ENCODE peak calls at places on chromosomes 3 and 15, in five cellular contexts. One of them, this sample, is unnamed.

GRCh38 chr3:61315874-61316273 is 64.6 kb upstream of the FHIT start:
- DNase-seq in K562: no peak
- DNase-seq in A549: no peak
- DNase-seq in HepG2: peak
- DNase-seq in HCT116: no peak
- DNase-seq in this sample: no peak

GRCh38 chr15:97729270-97729669 is 231.2 kb upstream of the ARRDC4 start:
- DNase-seq in HCT116: no peak
- DNase-seq in HepG2: no peak
- DNase-seq in A549: no peak
- DNase-seq in K562: no peak
- DNase-seq in this sample: no peak

GRCh38 chr3:105351821-105352220 is 14.9 kb upstream of the ALCAM start:
- DNase-seq in HepG2: no peak
- DNase-seq in A549: no peak
- DNase-seq in K562: no peak
- DNase-seq in HCT116: no peak
- DNase-seq in this sample: peak

GRCh38 chr3:98994128-98994762 is 92.8 kb upstream of the DCBLD2 start:
- DNase-seq in A549: no peak
- DNase-seq in HCT116: peak
- DNase-seq in K562: peak
- DNase-seq in HepG2: peak
- DNase-seq in this sample: peak

GRCh38 chr15:54101664-54102270 is 123.5 kb downstream of the UNC13C start:
- DNase-seq in A549: no peak
- DNase-seq in K562: no peak
- DNase-seq in HepG2: no peak
- DNase-seq in HCT116: no peak
- DNase-seq in this sample: peak

GRCh38 chr15:92808611-92809063 is 91.5 kb upstream of the CHD2 start:
- DNase-seq in A549: no peak
- DNase-seq in HCT116: no peak
- DNase-seq in HepG2: no peak
- DNase-seq in K562: peak
- DNase-seq in this sample: peak

GRCh38 chr3:48492461-48493202 is 11.3 kb downstream of the SHISA5 start:
- DNase-seq in A549: no peak
- DNase-seq in K562: no peak
- DNase-seq in HCT116: no peak
- DNase-seq in HepG2: no peak
- DNase-seq in this sample: no peak

GRCh38 chr3:177832862-177833261 is 635.6 kb upstream of the TBL1XR1 start:
- DNase-seq in HepG2: no peak
- DNase-seq in HCT116: no peak
- DNase-seq in A549: no peak
- DNase-seq in K562: no peak
- DNase-seq in this sample: no peak

GRCh38 chr3:22284559-22284958 is 533.5 kb upstream of the ZNF385D start:
- DNase-seq in K562: no peak
- DNase-seq in A549: no peak
- DNase-seq in HepG2: no peak
- DNase-seq in HCT116: no peak
- DNase-seq in this sample: peak

GRCh38 chr15:59976480-59976879 is 27.6 kb upstream of the FOXB1 start:
- DNase-seq in HepG2: no peak
- DNase-seq in HCT116: no peak
- DNase-seq in A549: no peak
- DNase-seq in K562: no peak
- DNase-seq in this sample: no peak

GRCh38 chr15:74780983-74781672 is 752 bp upstream of the CSK start:
- DNase-seq in K562: no peak
- DNase-seq in A549: no peak
- DNase-seq in HCT116: no peak
- DNase-seq in HepG2: no peak
- DNase-seq in this sample: peak

GRCh38 chr3:195865752-195866151 is 42.6 kb downstream of the TNK2 start:
- DNase-seq in K562: no peak
- DNase-seq in A549: no peak
- DNase-seq in HCT116: no peak
- DNase-seq in HepG2: no peak
- DNase-seq in this sample: no peak

GRCh38 chr3:71680588-71680987 is 44.6 kb downstream of the EIF4E3 start:
- DNase-seq in A549: no peak
- DNase-seq in HepG2: no peak
- DNase-seq in HCT116: no peak
- DNase-seq in K562: no peak
- DNase-seq in this sample: peak

GRCh38 chr15:99438691-99439523 is 126.9 kb upstream of the MEF2A start:
- DNase-seq in K562: no peak
- DNase-seq in HCT116: no peak
- DNase-seq in HepG2: no peak
- DNase-seq in A549: no peak
- DNase-seq in this sample: no peak

GRCh38 chr3:119302697-119303630 is 8.8 kb downstream of the ARHGAP31 start:
- DNase-seq in HCT116: no peak
- DNase-seq in K562: no peak
- DNase-seq in A549: no peak
- DNase-seq in HepG2: no peak
- DNase-seq in this sample: no peak

GRCh38 chr15:91891788-91892187 is 38.3 kb downstream of the SLCO3A1 start:
- DNase-seq in K562: no peak
- DNase-seq in HCT116: no peak
- DNase-seq in HepG2: no peak
- DNase-seq in A549: no peak
- DNase-seq in this sample: no peak

GRCh38 chr3:82891028-82891427 is 1129.6 kb upstream of the GBE1 start:
- DNase-seq in HepG2: no peak
- DNase-seq in A549: no peak
- DNase-seq in K562: no peak
- DNase-seq in HCT116: no peak
- DNase-seq in this sample: no peak

GRCh38 chr3:147872568-147872967 is 463.4 kb downstream of the ZIC1 start:
- DNase-seq in HepG2: no peak
- DNase-seq in K562: no peak
- DNase-seq in A549: no peak
- DNase-seq in HCT116: no peak
- DNase-seq in this sample: no peak

GRCh38 chr3:23376516-23377248 is 173.6 kb downstream of the UBE2E2 start:
- DNase-seq in A549: no peak
- DNase-seq in HCT116: no peak
- DNase-seq in K562: no peak
- DNase-seq in HepG2: no peak
- DNase-seq in this sample: peak

GRCh38 chr3:146159616-146160232 is 1.3 kb downstream of the PLOD2 start:
- DNase-seq in HCT116: no peak
- DNase-seq in A549: no peak
- DNase-seq in K562: no peak
- DNase-seq in HepG2: no peak
- DNase-seq in this sample: no peak

GRCh38 chr3:64224826-64225606 is at the start of gene PRICKLE2:
- DNase-seq in HCT116: no peak
- DNase-seq in A549: peak
- DNase-seq in K562: no peak
- DNase-seq in HepG2: no peak
- DNase-seq in this sample: peak

DNA sequence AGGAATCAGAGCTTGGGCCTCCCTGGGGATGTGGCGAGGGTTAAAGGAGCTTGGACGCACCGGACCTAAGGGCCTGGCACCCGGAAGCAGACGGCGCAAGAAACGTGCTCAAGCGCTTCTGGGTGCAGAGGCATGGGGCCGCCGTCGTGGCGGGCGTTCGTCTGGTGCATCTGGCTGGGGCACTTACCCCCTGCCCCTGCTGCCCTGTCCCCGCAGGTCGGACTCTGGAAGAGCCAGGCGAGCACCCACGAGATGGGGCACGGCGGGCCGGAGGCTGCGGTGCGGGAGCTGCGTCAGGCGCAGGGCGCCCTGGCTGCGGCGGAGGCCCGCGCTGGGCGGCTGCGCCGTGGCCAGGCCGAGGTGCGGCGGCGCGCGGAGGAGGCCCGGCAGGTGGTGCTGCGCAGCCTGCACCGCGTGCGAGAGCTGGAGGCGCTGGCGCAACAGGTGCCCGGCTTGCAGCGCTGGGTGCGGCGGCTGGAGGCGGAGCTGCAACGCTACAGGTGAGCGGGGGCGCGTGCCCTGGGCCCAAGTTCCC is 2.5 kb downstream of the EFCC1 start:
- DNase-seq in A549: no peak
- DNase-seq in K562: no peak
- DNase-seq in HepG2: peak
- DNase-seq in HCT116: peak
- DNase-seq in this sample: no peak
- TF ChIP-seq CEBPB in A549: no peak
- TF ChIP-seq CEBPB in K562: no peak
- TF ChIP-seq CEBPB in HepG2: peak
- TF ChIP-seq CEBPB in HCT116: no peak
- TF ChIP-seq CEBPB in this sample: no peak

DNA sequence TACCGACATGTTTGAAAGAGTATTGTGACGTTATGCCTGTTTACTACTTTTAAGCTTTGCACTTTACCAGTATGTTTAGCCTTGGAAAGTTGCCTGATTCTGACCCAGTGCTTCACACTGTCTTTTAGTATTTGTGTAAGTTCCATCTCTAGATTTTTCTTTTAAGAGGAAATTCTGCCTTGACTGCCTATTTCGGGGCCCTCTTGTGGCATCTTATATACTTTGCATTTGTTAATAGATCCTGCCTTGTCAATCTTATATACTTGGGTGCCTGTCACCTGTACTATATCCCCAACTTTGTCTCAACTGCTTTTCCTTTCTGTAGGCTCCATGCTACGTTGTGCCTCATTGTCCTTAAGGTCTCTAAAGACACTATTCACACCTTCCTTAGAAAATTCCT is 244.6 kb downstream of the STXBP5L start:
- DNase-seq in HCT116: peak
- DNase-seq in K562: no peak
- DNase-seq in HepG2: peak
- DNase-seq in A549: no peak
- DNase-seq in this sample: no peak
- TF ChIP-seq CEBPB in HCT116: no peak
- TF ChIP-seq CEBPB in K562: no peak
- TF ChIP-seq CEBPB in HepG2: no peak
- TF ChIP-seq CEBPB in A549: no peak
- TF ChIP-seq CEBPB in this sample: no peak

DNA sequence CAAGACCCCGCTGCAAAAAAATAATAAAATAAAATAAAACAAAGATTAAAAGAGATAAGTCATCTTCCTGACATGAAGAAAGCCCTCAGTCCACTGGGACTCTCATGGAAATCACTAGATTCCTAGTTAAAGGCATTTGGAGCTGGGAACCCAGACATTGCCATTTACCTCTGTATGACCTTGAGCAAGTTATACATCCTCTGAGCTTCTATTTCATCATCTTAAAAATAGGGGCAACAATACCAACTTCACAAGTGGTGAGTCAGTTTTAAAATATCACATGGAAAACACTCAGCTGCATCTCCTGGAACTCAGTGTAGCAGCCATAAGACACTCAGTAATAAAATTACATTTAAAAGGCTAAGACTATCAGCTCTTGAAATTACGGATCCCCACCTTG is 334.8 kb downstream of the ERC2 start:
- DNase-seq in K562: no peak
- DNase-seq in HepG2: no peak
- DNase-seq in A549: no peak
- DNase-seq in HCT116: no peak
- DNase-seq in this sample: peak
- TF ChIP-seq CEBPB in K562: no peak
- TF ChIP-seq CEBPB in HepG2: no peak
- TF ChIP-seq CEBPB in A549: no peak
- TF ChIP-seq CEBPB in HCT116: no peak
- TF ChIP-seq CEBPB in this sample: peak

GRCh38 chr3:18946524-18946923 is 201.8 kb upstream of the KCNH8 start:
- DNase-seq in HepG2: peak
- DNase-seq in A549: no peak
- DNase-seq in K562: no peak
- DNase-seq in HCT116: no peak
- DNase-seq in this sample: no peak
- TF ChIP-seq CEBPB in HepG2: no peak
- TF ChIP-seq CEBPB in A549: no peak
- TF ChIP-seq CEBPB in K562: no peak
- TF ChIP-seq CEBPB in HCT116: no peak
- TF ChIP-seq CEBPB in this sample: no peak

GRCh38 chr15:28060005-28060404 is 39.1 kb downstream of the OCA2 start:
- DNase-seq in HCT116: no peak
- DNase-seq in K562: no peak
- DNase-seq in HepG2: no peak
- DNase-seq in A549: no peak
- DNase-seq in this sample: no peak
- TF ChIP-seq CEBPB in HCT116: no peak
- TF ChIP-seq CEBPB in K562: no peak
- TF ChIP-seq CEBPB in HepG2: no peak
- TF ChIP-seq CEBPB in A549: no peak
- TF ChIP-seq CEBPB in this sample: no peak